ENCODE peak calls at places on chromosomes 4 and X, in eight cellular contexts. One of them, this sample, is unnamed.
A peak's percentile ranks its signal among the peaks of the same experiment; 100 is the strongest.

GRCh38 chr4:15906024-15906443 is 32.5 kb downstream of the FGFBP1 start:
- DNase-seq in foreskin fibroblast: no peak
- DNase-seq in activated T-helper 1 cell treated with anti-CD3 and anti-CD28 coated beads, Interleukin-2, amount 50 U/mL, for 16 hours: no peak
- DNase-seq in effector CD4-positive, alpha-beta T cell: no peak
- DNase-seq in HCEC 1CT: no peak
- DNase-seq in CD4-positive, alpha-beta T cell: no peak
- DNase-seq in activated CD4-positive, CD25-positive, alpha-beta regulatory T cell: no peak
- DNase-seq in iPS-NIHi11: peak; percentile 69
- DNase-seq in this sample: no peak

GRCh38 chr4:36489798-36490197 is 208.4 kb downstream of the DTHD1 start:
- DNase-seq in foreskin fibroblast: no peak
- DNase-seq in activated T-helper 1 cell treated with anti-CD3 and anti-CD28 coated beads, Interleukin-2, amount 50 U/mL, for 16 hours: no peak
- DNase-seq in effector CD4-positive, alpha-beta T cell: no peak
- DNase-seq in HCEC 1CT: no peak
- DNase-seq in CD4-positive, alpha-beta T cell: no peak
- DNase-seq in activated CD4-positive, CD25-positive, alpha-beta regulatory T cell: no peak
- DNase-seq in iPS-NIHi11: no peak
- DNase-seq in this sample: no peak

GRCh38 chrX:38807873-38808272 is 6.6 kb downstream of the MID1IP1 start:
- DNase-seq in foreskin fibroblast: no peak
- DNase-seq in activated T-helper 1 cell treated with anti-CD3 and anti-CD28 coated beads, Interleukin-2, amount 50 U/mL, for 16 hours: no peak
- DNase-seq in effector CD4-positive, alpha-beta T cell: no peak
- DNase-seq in HCEC 1CT: no peak
- DNase-seq in CD4-positive, alpha-beta T cell: no peak
- DNase-seq in activated CD4-positive, CD25-positive, alpha-beta regulatory T cell: no peak
- DNase-seq in iPS-NIHi11: no peak
- DNase-seq in this sample: no peak

GRCh38 chrX:10155137-10155536 is 1.6 kb upstream of the CLCN4 start:
- DNase-seq in foreskin fibroblast: no peak
- DNase-seq in activated T-helper 1 cell treated with anti-CD3 and anti-CD28 coated beads, Interleukin-2, amount 50 U/mL, for 16 hours: no peak
- DNase-seq in effector CD4-positive, alpha-beta T cell: no peak
- DNase-seq in HCEC 1CT: no peak
- DNase-seq in CD4-positive, alpha-beta T cell: no peak
- DNase-seq in activated CD4-positive, CD25-positive, alpha-beta regulatory T cell: no peak
- DNase-seq in iPS-NIHi11: no peak
- DNase-seq in this sample: no peak

GRCh38 chrX:150569155-150569477 is 695 bp downstream of the MTM1 start:
- DNase-seq in foreskin fibroblast: no peak
- DNase-seq in activated T-helper 1 cell treated with anti-CD3 and anti-CD28 coated beads, Interleukin-2, amount 50 U/mL, for 16 hours: no peak
- DNase-seq in effector CD4-positive, alpha-beta T cell: peak; percentile 22
- DNase-seq in HCEC 1CT: peak; percentile 15
- DNase-seq in CD4-positive, alpha-beta T cell: peak; percentile 46
- DNase-seq in activated CD4-positive, CD25-positive, alpha-beta regulatory T cell: no peak
- DNase-seq in iPS-NIHi11: no peak
- DNase-seq in this sample: no peak

GRCh38 chrX:46168254-46168653 is 377.0 kb downstream of the ZNF674 start:
- DNase-seq in foreskin fibroblast: no peak
- DNase-seq in activated T-helper 1 cell treated with anti-CD3 and anti-CD28 coated beads, Interleukin-2, amount 50 U/mL, for 16 hours: no peak
- DNase-seq in effector CD4-positive, alpha-beta T cell: no peak
- DNase-seq in HCEC 1CT: no peak
- DNase-seq in CD4-positive, alpha-beta T cell: no peak
- DNase-seq in activated CD4-positive, CD25-positive, alpha-beta regulatory T cell: no peak
- DNase-seq in iPS-NIHi11: no peak
- DNase-seq in this sample: no peak

GRCh38 chrX:121641560-121641959 is 594.1 kb downstream of the GLUD2 start:
- DNase-seq in foreskin fibroblast: peak; percentile 60
- DNase-seq in activated T-helper 1 cell treated with anti-CD3 and anti-CD28 coated beads, Interleukin-2, amount 50 U/mL, for 16 hours: no peak
- DNase-seq in effector CD4-positive, alpha-beta T cell: no peak
- DNase-seq in HCEC 1CT: no peak
- DNase-seq in CD4-positive, alpha-beta T cell: no peak
- DNase-seq in activated CD4-positive, CD25-positive, alpha-beta regulatory T cell: no peak
- DNase-seq in iPS-NIHi11: no peak
- DNase-seq in this sample: no peak

GRCh38 chrX:131025336-131025735 is 32.8 kb upstream of the ARHGAP36 start:
- DNase-seq in foreskin fibroblast: no peak
- DNase-seq in activated T-helper 1 cell treated with anti-CD3 and anti-CD28 coated beads, Interleukin-2, amount 50 U/mL, for 16 hours: no peak
- DNase-seq in effector CD4-positive, alpha-beta T cell: no peak
- DNase-seq in HCEC 1CT: no peak
- DNase-seq in CD4-positive, alpha-beta T cell: no peak
- DNase-seq in activated CD4-positive, CD25-positive, alpha-beta regulatory T cell: no peak
- DNase-seq in iPS-NIHi11: no peak
- DNase-seq in this sample: no peak

GRCh38 chr4:147899512-147899911 is 167.6 kb downstream of the ARHGAP10 start:
- DNase-seq in foreskin fibroblast: no peak
- DNase-seq in activated T-helper 1 cell treated with anti-CD3 and anti-CD28 coated beads, Interleukin-2, amount 50 U/mL, for 16 hours: no peak
- DNase-seq in effector CD4-positive, alpha-beta T cell: no peak
- DNase-seq in HCEC 1CT: peak; percentile 47
- DNase-seq in CD4-positive, alpha-beta T cell: no peak
- DNase-seq in activated CD4-positive, CD25-positive, alpha-beta regulatory T cell: no peak
- DNase-seq in iPS-NIHi11: no peak
- DNase-seq in this sample: no peak

GRCh38 chrX:120769576-120770341 is 105.9 kb downstream of the CT47B1 start:
- DNase-seq in foreskin fibroblast: peak; percentile 68
- DNase-seq in activated T-helper 1 cell treated with anti-CD3 and anti-CD28 coated beads, Interleukin-2, amount 50 U/mL, for 16 hours: no peak
- DNase-seq in effector CD4-positive, alpha-beta T cell: no peak
- DNase-seq in HCEC 1CT: peak; percentile 58
- DNase-seq in CD4-positive, alpha-beta T cell: no peak
- DNase-seq in activated CD4-positive, CD25-positive, alpha-beta regulatory T cell: no peak
- DNase-seq in iPS-NIHi11: peak; percentile 7
- DNase-seq in this sample: no peak

GRCh38 chr4:173301518-173302201 is 32.5 kb downstream of the HMGB2 start:
- DNase-seq in foreskin fibroblast: peak; percentile 17
- DNase-seq in activated T-helper 1 cell treated with anti-CD3 and anti-CD28 coated beads, Interleukin-2, amount 50 U/mL, for 16 hours: no peak
- DNase-seq in effector CD4-positive, alpha-beta T cell: peak; percentile 9
- DNase-seq in HCEC 1CT: peak; percentile 37
- DNase-seq in CD4-positive, alpha-beta T cell: no peak
- DNase-seq in activated CD4-positive, CD25-positive, alpha-beta regulatory T cell: no peak
- DNase-seq in iPS-NIHi11: no peak
- DNase-seq in this sample: no peak

GRCh38 chr4:136443006-136443405 is 1089.3 kb downstream of the PCDH18 start:
- DNase-seq in foreskin fibroblast: no peak
- DNase-seq in activated T-helper 1 cell treated with anti-CD3 and anti-CD28 coated beads, Interleukin-2, amount 50 U/mL, for 16 hours: no peak
- DNase-seq in effector CD4-positive, alpha-beta T cell: no peak
- DNase-seq in HCEC 1CT: no peak
- DNase-seq in CD4-positive, alpha-beta T cell: no peak
- DNase-seq in activated CD4-positive, CD25-positive, alpha-beta regulatory T cell: no peak
- DNase-seq in iPS-NIHi11: no peak
- DNase-seq in this sample: no peak

GRCh38 chr4:38028556-38028955 is 68.4 kb downstream of the PTTG2 start:
- DNase-seq in foreskin fibroblast: no peak
- DNase-seq in activated T-helper 1 cell treated with anti-CD3 and anti-CD28 coated beads, Interleukin-2, amount 50 U/mL, for 16 hours: no peak
- DNase-seq in effector CD4-positive, alpha-beta T cell: no peak
- DNase-seq in HCEC 1CT: no peak
- DNase-seq in CD4-positive, alpha-beta T cell: no peak
- DNase-seq in activated CD4-positive, CD25-positive, alpha-beta regulatory T cell: no peak
- DNase-seq in iPS-NIHi11: no peak
- DNase-seq in this sample: no peak

GRCh38 chr4:26458104-26458503 is 32.2 kb downstream of the CCKAR start:
- DNase-seq in foreskin fibroblast: no peak
- DNase-seq in activated T-helper 1 cell treated with anti-CD3 and anti-CD28 coated beads, Interleukin-2, amount 50 U/mL, for 16 hours: no peak
- DNase-seq in effector CD4-positive, alpha-beta T cell: no peak
- DNase-seq in HCEC 1CT: no peak
- DNase-seq in CD4-positive, alpha-beta T cell: no peak
- DNase-seq in activated CD4-positive, CD25-positive, alpha-beta regulatory T cell: no peak
- DNase-seq in iPS-NIHi11: no peak
- DNase-seq in this sample: no peak

GRCh38 chr4:123696712-123697111 is 300.1 kb downstream of the SPRY1 start:
- DNase-seq in foreskin fibroblast: no peak
- DNase-seq in activated T-helper 1 cell treated with anti-CD3 and anti-CD28 coated beads, Interleukin-2, amount 50 U/mL, for 16 hours: no peak
- DNase-seq in effector CD4-positive, alpha-beta T cell: no peak
- DNase-seq in HCEC 1CT: no peak
- DNase-seq in CD4-positive, alpha-beta T cell: no peak
- DNase-seq in activated CD4-positive, CD25-positive, alpha-beta regulatory T cell: no peak
- DNase-seq in iPS-NIHi11: no peak
- DNase-seq in this sample: no peak

GRCh38 chrX:38513087-38513742 is 48.1 kb upstream of the TSPAN7 start:
- DNase-seq in foreskin fibroblast: no peak
- DNase-seq in activated T-helper 1 cell treated with anti-CD3 and anti-CD28 coated beads, Interleukin-2, amount 50 U/mL, for 16 hours: no peak
- DNase-seq in effector CD4-positive, alpha-beta T cell: no peak
- DNase-seq in HCEC 1CT: no peak
- DNase-seq in CD4-positive, alpha-beta T cell: no peak
- DNase-seq in activated CD4-positive, CD25-positive, alpha-beta regulatory T cell: no peak
- DNase-seq in iPS-NIHi11: no peak
- DNase-seq in this sample: no peak

This sample was measured in stimulated activated effector memory CD8-positive, alpha-beta T cell treated with anti-CD3 and anti-CD28 coated beads, Interleukin-12 subunit alpha, Interleukin-12 subunit beta, amount 100 ng/mL, for 72 hours.